ENCODE peak calls at places on chromosomes 4 and X, in five cellular contexts. U is stimulated activated CD4-positive, alpha-beta T cell treated with anti-CD3 and anti-CD28 coated beads, Interleukin-2, amount 100 ng/mL, for 48 hours; G is colonic mucosa; C is tibial artery; Q is substantia nigra. X is an unnamed sample.
A peak's percentile ranks its signal among the peaks of the same experiment; 100 is the strongest.

GRCh38 chr4:4591071-4591470 is 49.2 kb upstream of the STX18 start:
- DNase-seq in Q (no peak), G (no peak), C (no peak), U (no peak), X (peak; percentile 9)

GRCh38 chr4:89000844-89001360 is 56.1 kb downstream of the FAM13A start:
- DNase-seq in C (no peak), G (peak; percentile 45), U (no peak), Q (no peak), X (peak; percentile 52)

GRCh38 chrX:110180928-110181310 is 137.0 kb downstream of the AMMECR1 start:
- DNase-seq in G (no peak), C (no peak), U (no peak), Q (no peak), X (peak; percentile 69)

GRCh38 chr4:138204507-138204906 is 37.6 kb downstream of the SLC7A11 start:
- DNase-seq in C (no peak), G (no peak), U (no peak), Q (no peak), X (no peak)

GRCh38 chrX:126658447-126658846 is 105.8 kb upstream of the DCAF12L1 start:
- DNase-seq in Q (no peak), U (no peak), G (no peak), C (no peak), X (no peak)

GRCh38 chr4:38905657-38906398 is 38.2 kb downstream of the FAM114A1 start:
- DNase-seq in U (no peak), C (no peak), G (no peak), Q (no peak), X (no peak)

GRCh38 chr4:181952478-181952877 is 290.7 kb upstream of the TENM3 start:
- DNase-seq in C (no peak), U (no peak), Q (no peak), G (peak; percentile 23), X (peak; percentile 96)

GRCh38 chr4:825063-825968 is 613 bp downstream of the CPLX1 start:
- DNase-seq in G (no peak), C (no peak), U (no peak), Q (no peak), X (peak; percentile 41)

GRCh38 chrX:13377537-13377936 is 57.7 kb upstream of the ATXN3L start:
- DNase-seq in U (no peak), Q (no peak), G (no peak), C (no peak), X (peak; percentile 91)

GRCh38 chr4:184352891-184353290 is 121.5 kb downstream of the IRF2 start:
- DNase-seq in G (no peak), U (no peak), C (no peak), Q (no peak), X (no peak)

GRCh38 chr4:187929024-187929423 is 66.5 kb upstream of the ZFP42 start:
- DNase-seq in G (no peak), Q (no peak), U (no peak), C (no peak), X (no peak)

GRCh38 chrX:40449396-40449795 is 131.4 kb upstream of the ATP6AP2 start:
- DNase-seq in U (no peak), Q (no peak), G (no peak), C (no peak), X (no peak)

GRCh38 chrX:2690856-2691542 is at the start of gene CD99:
- DNase-seq in U (peak; percentile 74), Q (no peak), G (peak; percentile 93), C (peak; percentile 92), X (peak; percentile 92)

GRCh38 chrX:47561653-47562151 is 697 bp downstream of the ARAF start:
- DNase-seq in Q (no peak), U (no peak), G (no peak), C (no peak), X (no peak)

GRCh38 chrX:110087485-110088356 is 84.8 kb downstream of the TMEM164 start:
- DNase-seq in Q (no peak), C (peak; percentile 22), G (no peak), U (no peak), X (peak; percentile 95)

GRCh38 chrX:926991-927390 is 285.5 kb downstream of the CRLF2 start:
- DNase-seq in C (no peak), Q (no peak), U (no peak), G (no peak), X (no peak)

GRCh38 chr4:48175806-48176205 is 41.8 kb upstream of the TXK start:
- DNase-seq in G (no peak), U (no peak), Q (no peak), C (no peak), X (peak; percentile 16)

GRCh38 chrX:15915959-15916703 is 61.5 kb upstream of the AP1S2 start:
- DNase-seq in C (no peak), Q (no peak), G (no peak), U (no peak), X (no peak)

GRCh38 chrX:1388651-1389050 is 3.3 kb downstream of the SLC25A6 start:
- DNase-seq in G (no peak), Q (no peak), U (no peak), C (no peak), X (no peak)

GRCh38 chr4:168558587-168558986 is 61.7 kb downstream of the PALLD start:
- DNase-seq in C (no peak), U (no peak), Q (no peak), G (no peak), X (peak; percentile 78)

GRCh38 chr4:150960818-150961217 is 54.3 kb downstream of the LRBA start:
- DNase-seq in C (no peak), U (peak; percentile 40), G (peak; percentile 28), Q (no peak), X (peak; percentile 46)